ENCODE peak calls at places on chromosomes 6 and 20, in six cellular contexts. One of them, this sample, is unnamed. For H3K9me3, the result is how much of the 10 kb centered on the place peaks cover.

GRCh38 chr6:4472953-4473642 is 303.1 kb upstream of the CDYL start:
- DNase-seq in fibroblast of lung: no peak
- DNase-seq in thyroid gland: no peak
- DNase-seq in ascending aorta: no peak
- DNase-seq in heart right ventricle: no peak
- DNase-seq in breast epithelium: no peak
- DNase-seq in this sample: no peak

GRCh38 chr6:41392249-41392648 is 56.8 kb downstream of the NCR2 start:
- DNase-seq in fibroblast of lung: no peak
- DNase-seq in breast epithelium: no peak
- DNase-seq in heart right ventricle: no peak
- DNase-seq in thyroid gland: no peak
- DNase-seq in ascending aorta: no peak
- DNase-seq in this sample: no peak

GRCh38 chr20:62085206-62085605 is 19.5 kb upstream of the TAF4 start:
- DNase-seq in fibroblast of lung: no peak
- DNase-seq in breast epithelium: no peak
- DNase-seq in ascending aorta: no peak
- DNase-seq in heart right ventricle: no peak
- DNase-seq in thyroid gland: no peak
- DNase-seq in this sample: no peak

GRCh38 chr20:51125774-51126173 is 102.9 kb upstream of the KCNG1 start:
- DNase-seq in thyroid gland: no peak
- DNase-seq in ascending aorta: no peak
- DNase-seq in breast epithelium: no peak
- DNase-seq in fibroblast of lung: no peak
- DNase-seq in heart right ventricle: no peak
- DNase-seq in this sample: no peak

GRCh38 chr6:99739526-99739925 is 132.9 kb downstream of the PRDM13 start:
- DNase-seq in fibroblast of lung: no peak
- DNase-seq in breast epithelium: no peak
- DNase-seq in heart right ventricle: no peak
- DNase-seq in thyroid gland: peak
- DNase-seq in ascending aorta: no peak
- DNase-seq in this sample: no peak

GRCh38 chr20:19758888-19759331 is 852 bp downstream of the RIN2 start:
- DNase-seq in fibroblast of lung: peak
- DNase-seq in heart right ventricle: peak
- DNase-seq in breast epithelium: peak
- DNase-seq in thyroid gland: peak
- DNase-seq in ascending aorta: no peak
- DNase-seq in this sample: peak

GRCh38 chr6:153117986-153118886 is 12.8 kb downstream of the RGS17 start:
- DNase-seq in breast epithelium: no peak
- DNase-seq in heart right ventricle: no peak
- DNase-seq in fibroblast of lung: peak
- DNase-seq in ascending aorta: no peak
- DNase-seq in thyroid gland: no peak
- DNase-seq in this sample: no peak

GRCh38 chr20:51554538-51555165 is 12.1 kb upstream of the NFATC2 start:
- DNase-seq in fibroblast of lung: peak
- DNase-seq in breast epithelium: no peak
- DNase-seq in heart right ventricle: no peak
- DNase-seq in ascending aorta: no peak
- DNase-seq in thyroid gland: no peak
- DNase-seq in this sample: no peak

GRCh38 chr6:32371204-32371603 is 499 bp downstream of the TSBP1 start:
- DNase-seq in ascending aorta: no peak
- DNase-seq in fibroblast of lung: peak
- DNase-seq in heart right ventricle: no peak
- DNase-seq in breast epithelium: no peak
- DNase-seq in thyroid gland: no peak
- DNase-seq in this sample: no peak

GRCh38 chr20:54091120-54091480 is 20.7 kb upstream of the BCAS1 start:
- DNase-seq in heart right ventricle: no peak
- DNase-seq in ascending aorta: no peak
- DNase-seq in thyroid gland: no peak
- DNase-seq in fibroblast of lung: no peak
- DNase-seq in breast epithelium: no peak
- DNase-seq in this sample: no peak

GRCh38 chr6:1597121-1597744 is 12.5 kb upstream of the FOXC1 start:
- DNase-seq in thyroid gland: no peak
- DNase-seq in fibroblast of lung: no peak
- DNase-seq in breast epithelium: no peak
- DNase-seq in heart right ventricle: no peak
- DNase-seq in ascending aorta: no peak
- DNase-seq in this sample: no peak

GRCh38 chr6:43455034-43455747 is at the start of gene DLK2:
- DNase-seq in fibroblast of lung: no peak
- DNase-seq in ascending aorta: no peak
- DNase-seq in breast epithelium: no peak
- DNase-seq in thyroid gland: no peak
- DNase-seq in heart right ventricle: no peak
- DNase-seq in this sample: no peak

GRCh38 chr6:36793913-36794703 is 45.1 kb downstream of the CPNE5 start:
- DNase-seq in fibroblast of lung: peak
- DNase-seq in thyroid gland: no peak
- DNase-seq in heart right ventricle: no peak
- DNase-seq in breast epithelium: no peak
- DNase-seq in ascending aorta: no peak
- DNase-seq in this sample: no peak

DNA sequence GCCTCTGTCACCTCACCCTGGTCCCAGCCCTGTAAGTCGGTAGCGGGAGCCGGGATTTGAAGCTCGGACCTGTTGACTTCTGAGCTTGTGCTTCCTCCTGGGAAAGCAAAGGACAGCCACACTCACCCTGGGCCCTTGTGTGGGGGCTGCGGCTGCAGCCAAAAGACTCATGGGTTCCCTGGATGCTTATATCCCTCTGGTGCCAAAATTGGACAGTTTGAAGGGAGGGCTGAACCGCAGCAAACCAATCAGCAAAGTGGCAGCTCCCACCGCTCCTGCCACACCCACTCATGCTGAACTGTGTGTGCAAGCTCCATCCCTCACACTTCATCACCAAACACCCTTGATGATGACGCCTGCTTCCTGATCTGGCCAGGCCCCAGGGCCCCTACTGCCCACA is 3.9 kb upstream of the CCN5 start:
- DNase-seq in thyroid gland: no peak
- DNase-seq in fibroblast of lung: no peak
- DNase-seq in breast epithelium: no peak
- DNase-seq in ascending aorta: no peak
- DNase-seq in heart right ventricle: peak
- DNase-seq in this sample: no peak
- TF ChIP-seq CTCF in thyroid gland: no peak
- TF ChIP-seq CTCF in fibroblast of lung: no peak
- TF ChIP-seq CTCF in breast epithelium: no peak
- TF ChIP-seq CTCF in ascending aorta: no peak
- TF ChIP-seq CTCF in heart right ventricle: no peak
- TF ChIP-seq CTCF in this sample: no peak

GRCh38 chr6:143762126-143762525 is 81.0 kb upstream of the LTV1 start:
- DNase-seq in thyroid gland: no peak
- DNase-seq in breast epithelium: no peak
- DNase-seq in fibroblast of lung: no peak
- DNase-seq in heart right ventricle: no peak
- DNase-seq in ascending aorta: no peak
- DNase-seq in this sample: no peak

GRCh38 chr6:143758551-143758950 is 80.8 kb downstream of the PHACTR2 start:
- DNase-seq in heart right ventricle: no peak
- DNase-seq in ascending aorta: no peak
- DNase-seq in breast epithelium: no peak
- DNase-seq in fibroblast of lung: no peak
- DNase-seq in thyroid gland: no peak
- DNase-seq in this sample: no peak

GRCh38 chr6:143759666-143760065 is 81.9 kb downstream of the PHACTR2 start:
- DNase-seq in breast epithelium: no peak
- DNase-seq in ascending aorta: no peak
- DNase-seq in thyroid gland: no peak
- DNase-seq in fibroblast of lung: no peak
- DNase-seq in heart right ventricle: no peak
- DNase-seq in this sample: no peak

GRCh38 chr6:143757346-143757832 is 79.6 kb downstream of the PHACTR2 start:
- DNase-seq in ascending aorta: no peak
- DNase-seq in thyroid gland: no peak
- DNase-seq in breast epithelium: no peak
- DNase-seq in fibroblast of lung: no peak
- DNase-seq in heart right ventricle: no peak
- DNase-seq in this sample: no peak

GRCh38 chr6:143761103-143761502 is 82.0 kb upstream of the LTV1 start:
- DNase-seq in thyroid gland: no peak
- DNase-seq in heart right ventricle: no peak
- DNase-seq in breast epithelium: no peak
- DNase-seq in fibroblast of lung: no peak
- DNase-seq in ascending aorta: no peak
- DNase-seq in this sample: no peak
- H3K9me3 ChIP-seq in thyroid gland: under half
- H3K9me3 ChIP-seq in heart right ventricle: under half
- H3K9me3 ChIP-seq in breast epithelium: under half
- H3K9me3 ChIP-seq in fibroblast of lung: under half
- H3K9me3 ChIP-seq in ascending aorta: under half
- H3K9me3 ChIP-seq in this sample: under half

GRCh38 chr6:154370545-154370944 is 13.9 kb upstream of the IPCEF1 start:
- DNase-seq in ascending aorta: no peak
- DNase-seq in breast epithelium: no peak
- DNase-seq in thyroid gland: peak
- DNase-seq in fibroblast of lung: peak
- DNase-seq in heart right ventricle: no peak
- DNase-seq in this sample: no peak
- TF ChIP-seq CTCF in ascending aorta: no peak
- TF ChIP-seq CTCF in breast epithelium: peak
- TF ChIP-seq CTCF in thyroid gland: peak
- TF ChIP-seq CTCF in fibroblast of lung: peak
- TF ChIP-seq CTCF in heart right ventricle: peak
- TF ChIP-seq CTCF in this sample: peak

GRCh38 chr6:22435151-22435550 is 134.2 kb upstream of the HDGFL1 start:
- DNase-seq in breast epithelium: no peak
- DNase-seq in ascending aorta: no peak
- DNase-seq in fibroblast of lung: no peak
- DNase-seq in thyroid gland: no peak
- DNase-seq in heart right ventricle: no peak
- DNase-seq in this sample: no peak
- H3K9me3 ChIP-seq in breast epithelium: under half
- H3K9me3 ChIP-seq in ascending aorta: under half
- H3K9me3 ChIP-seq in fibroblast of lung: under half
- H3K9me3 ChIP-seq in thyroid gland: under half
- H3K9me3 ChIP-seq in heart right ventricle: under half
- H3K9me3 ChIP-seq in this sample: under half

DNA sequence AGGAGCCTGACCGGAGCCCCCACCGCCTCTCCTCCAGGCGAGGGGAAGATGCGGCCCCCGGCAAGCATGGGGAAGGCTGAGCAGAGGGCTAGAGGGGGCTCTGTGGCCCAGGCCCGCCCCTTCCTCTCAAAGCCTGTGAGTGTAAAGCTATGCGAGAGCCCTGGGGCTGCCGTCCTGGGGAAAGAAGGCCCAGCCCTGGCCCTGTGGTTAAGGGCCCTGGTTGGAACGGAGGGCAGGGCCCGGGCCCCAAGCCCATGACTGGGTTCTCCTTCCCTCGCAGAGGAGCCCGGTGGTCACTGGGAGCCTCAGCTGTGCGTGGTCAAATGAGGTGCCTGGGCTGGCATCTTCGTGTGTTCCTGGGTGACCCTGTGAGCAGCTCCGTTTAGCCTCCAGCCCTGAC is 55.9 kb downstream of the SMOC2 start:
- DNase-seq in ascending aorta: no peak
- DNase-seq in thyroid gland: no peak
- DNase-seq in heart right ventricle: no peak
- DNase-seq in breast epithelium: no peak
- DNase-seq in fibroblast of lung: no peak
- DNase-seq in this sample: no peak
- TF ChIP-seq CTCF in ascending aorta: no peak
- TF ChIP-seq CTCF in thyroid gland: no peak
- TF ChIP-seq CTCF in heart right ventricle: no peak
- TF ChIP-seq CTCF in breast epithelium: no peak
- TF ChIP-seq CTCF in fibroblast of lung: no peak
- TF ChIP-seq CTCF in this sample: no peak

DNA sequence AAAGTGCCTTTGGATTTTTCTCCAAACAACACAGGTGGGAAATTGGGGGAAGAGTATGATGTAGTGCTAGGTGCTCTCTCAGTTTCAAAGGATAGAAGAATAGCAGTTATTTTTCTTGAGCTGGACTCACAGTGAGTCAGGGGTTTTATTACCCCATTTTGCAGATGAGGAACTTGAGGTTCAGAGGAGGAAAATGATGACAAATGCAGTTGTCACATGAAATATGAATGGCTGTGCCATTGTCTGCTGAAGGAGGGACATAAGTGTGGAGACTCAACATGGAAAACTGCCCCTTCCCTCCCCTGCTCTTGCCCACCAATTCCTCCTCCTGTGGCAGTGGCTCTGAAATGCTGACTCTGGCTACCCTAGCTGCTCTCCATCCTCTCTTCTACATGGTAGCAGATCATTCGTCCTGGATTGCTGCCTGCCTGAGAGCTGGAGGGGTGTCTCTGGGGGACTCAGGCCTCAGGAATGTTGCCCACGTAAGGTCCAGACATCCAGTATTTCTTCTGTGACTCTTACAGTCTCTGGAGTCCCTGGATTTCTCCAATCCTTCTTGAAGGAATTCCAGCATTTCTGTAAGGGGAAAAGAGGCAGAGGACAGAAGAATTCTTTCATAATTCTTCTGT is 37.6 kb upstream of the EPB41L1 start:
- DNase-seq in thyroid gland: no peak
- DNase-seq in fibroblast of lung: peak
- DNase-seq in breast epithelium: no peak
- DNase-seq in ascending aorta: no peak
- DNase-seq in heart right ventricle: no peak
- DNase-seq in this sample: no peak
- H3K9me3 ChIP-seq in thyroid gland: under half
- H3K9me3 ChIP-seq in fibroblast of lung: under half
- H3K9me3 ChIP-seq in breast epithelium: under half
- H3K9me3 ChIP-seq in ascending aorta: under half
- H3K9me3 ChIP-seq in heart right ventricle: under half
- H3K9me3 ChIP-seq in this sample: under half

DNA sequence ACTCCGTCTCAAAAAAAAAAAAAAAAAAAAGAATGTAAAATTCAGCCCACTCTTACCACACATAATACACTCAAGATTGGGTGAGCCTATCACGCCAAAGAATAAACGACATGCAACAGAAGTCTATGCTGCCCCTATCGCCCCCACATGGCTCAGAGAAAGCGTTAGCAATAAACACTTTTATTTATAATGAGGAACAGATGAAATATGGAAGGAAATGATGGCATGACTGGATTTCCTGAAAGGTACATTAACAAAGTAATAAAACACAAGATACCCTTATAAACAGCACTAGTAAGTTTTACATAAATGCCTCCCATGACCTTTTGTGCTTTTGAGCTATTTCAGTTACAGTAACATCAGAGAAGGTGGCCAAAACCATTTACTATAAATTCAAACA is 71.5 kb upstream of the SCAF8 start:
- DNase-seq in breast epithelium: no peak
- DNase-seq in ascending aorta: no peak
- DNase-seq in thyroid gland: no peak
- DNase-seq in fibroblast of lung: no peak
- DNase-seq in heart right ventricle: no peak
- DNase-seq in this sample: no peak
- TF ChIP-seq CTCF in breast epithelium: no peak
- TF ChIP-seq CTCF in ascending aorta: no peak
- TF ChIP-seq CTCF in thyroid gland: no peak
- TF ChIP-seq CTCF in fibroblast of lung: no peak
- TF ChIP-seq CTCF in heart right ventricle: no peak
- TF ChIP-seq CTCF in this sample: no peak

This sample was measured in tibial nerve.